ENCODE peak calls at places on chromosomes 5 and 9, in six cellular contexts. B is substantia nigra; X is CD4-positive, alpha-beta T cell; T is D341Med; P is GM10248; I is stimulated activated CD4-positive, alpha-beta T cell treated with anti-CD3 and anti-CD28 coated beads, Interleukin-1b, Interleukin-23, amount 100 ng/mL, for 4 hours. H is an unnamed sample.

GRCh38 chr5:90689064-90689463 is 130.5 kb downstream of the ADGRV1 start:
- DNase-seq in B (no peak), X (no peak), T (no peak), P (no peak), I (no peak), H (no peak)

GRCh38 chr5:58094031-58094430 is 365.9 kb downstream of the PLK2 start:
- DNase-seq in B (no peak), X (no peak), T (no peak), P (no peak), I (no peak), H (no peak)

GRCh38 chr9:137716694-137717287 is 98.0 kb downstream of the EHMT1 start:
- DNase-seq in B (no peak), X (no peak), T (no peak), P (no peak), I (no peak), H (no peak)

GRCh38 chr9:17863213-17863883 is 284.5 kb downstream of the SH3GL2 start:
- DNase-seq in B (no peak), X (no peak), T (no peak), P (peak), I (no peak), H (no peak)

GRCh38 chr5:155394727-155395126 is 381.2 kb downstream of the KIF4B start:
- DNase-seq in B (no peak), X (no peak), T (no peak), P (no peak), I (no peak), H (no peak)

GRCh38 chr5:74543162-74543995 is 97.1 kb downstream of the ENC1 start:
- DNase-seq in B (no peak), X (no peak), T (no peak), P (no peak), I (no peak), H (no peak)

GRCh38 chr5:88049156-88049555 is 219.5 kb downstream of the TMEM161B start:
- DNase-seq in B (no peak), X (no peak), T (no peak), P (no peak), I (no peak), H (no peak)

GRCh38 chr5:139655727-139656271 is 7.7 kb downstream of the CXXC5 start:
- DNase-seq in B (peak), X (no peak), T (no peak), P (no peak), I (no peak), H (no peak)

GRCh38 chr5:66814146-66814991 is 218.2 kb downstream of the MAST4 start:
- DNase-seq in B (no peak), X (no peak), T (peak), P (peak), I (peak), H (no peak)

GRCh38 chr5:136182618-136183017 is 10.3 kb downstream of the SMIM32 start:
- DNase-seq in B (no peak), X (no peak), T (no peak), P (no peak), I (no peak), H (no peak)

GRCh38 chr9:22040760-22041159 is 31.7 kb upstream of the CDKN2B start:
- DNase-seq in B (no peak), X (no peak), T (no peak), P (no peak), I (no peak), H (no peak)

GRCh38 chr5:131774652-131775367 is 22.0 kb downstream of the FNIP1 start:
- DNase-seq in B (no peak), X (no peak), T (no peak), P (no peak), I (no peak), H (no peak)

GRCh38 chr9:98081477-98082219 is 25.1 kb downstream of the NANS start:
- DNase-seq in B (no peak), X (no peak), T (no peak), P (no peak), I (peak), H (no peak)

GRCh38 chr5:156359452-156359851 is 32.5 kb downstream of the SGCD start:
- DNase-seq in B (no peak), X (no peak), T (peak), P (no peak), I (no peak), H (no peak)

GRCh38 chr5:140372971-140373487 is 13.0 kb downstream of the SLC4A9 start:
- DNase-seq in B (peak), X (no peak), T (peak), P (peak), I (peak), H (no peak)

GRCh38 chr9:34381323-34381722 is 4.6 kb upstream of the MYORG start:
- DNase-seq in B (no peak), X (no peak), T (no peak), P (no peak), I (no peak), H (no peak)

GRCh38 chr5:103525366-103525765 is 37.2 kb downstream of the NUDT12 start:
- DNase-seq in B (no peak), X (no peak), T (no peak), P (no peak), I (no peak), H (no peak)

GRCh38 chr9:95494416-95495371 is 22.1 kb downstream of the PTCH1 start:
- DNase-seq in B (no peak), X (peak), T (peak), P (peak), I (peak), H (no peak)

GRCh38 chr9:97615439-97616072 is 17.6 kb downstream of the TSTD2 start:
- DNase-seq in B (peak), X (peak), T (peak), P (peak), I (peak), H (no peak)

GRCh38 chr5:33834334-33834733 is 57.5 kb downstream of the ADAMTS12 start:
- DNase-seq in B (no peak), X (no peak), T (no peak), P (no peak), I (no peak), H (no peak)

GRCh38 chr9:91223000-91223399 is 138.7 kb downstream of the AUH start:
- DNase-seq in B (no peak), X (no peak), T (no peak), P (no peak), I (no peak), H (no peak)

GRCh38 chr9:4933861-4934260 is 51.2 kb upstream of the JAK2 start:
- DNase-seq in B (no peak), X (no peak), T (no peak), P (no peak), I (no peak), H (no peak)

GRCh38 chr5:132595624-132596023 is 38.8 kb downstream of the RAD50 start:
- DNase-seq in B (no peak), X (no peak), T (no peak), P (no peak), I (no peak), H (no peak)

GRCh38 chr5:59693492-59693891 is 200.0 kb downstream of the PDE4D start:
- DNase-seq in B (no peak), X (no peak), T (no peak), P (no peak), I (no peak), H (no peak)

GRCh38 chr5:160133071-160133917 is 14.0 kb upstream of the PWWP2A start:
- DNase-seq in B (peak), X (no peak), T (no peak), P (no peak), I (no peak), H (peak)

GRCh38 chr5:103041071-103041676 is 78.8 kb downstream of the GIN1 start:
- DNase-seq in B (no peak), X (no peak), T (peak), P (peak), I (no peak), H (no peak)

GRCh38 chr9:111455638-111456037 is 28.5 kb downstream of the ECPAS start:
- DNase-seq in B (no peak), X (no peak), T (no peak), P (no peak), I (no peak), H (no peak)